ENCODE peak calls at places on chromosome 2, in seven cellular contexts. F is SK-N-SH, T is K562, P is GM12878, H is HCT116, R is H1, L is HepG2. G is an unnamed sample.

GRCh38 chr2:12326449-12327190 is 390.1 kb upstream of the TRIB2 start:
- DNase-seq in F (no peak), T (no peak), P (no peak), H (no peak), R (no peak), L (peak), G (no peak)

GRCh38 chr2:216696751-216697560 is 1.6 kb upstream of the IGFBP5 start:
- DNase-seq in F (no peak), T (peak), P (no peak), H (peak), R (no peak), L (no peak), G (no peak)

GRCh38 chr2:30775833-30776232 is 31.4 kb downstream of the CAPN13 start:
- DNase-seq in F (peak), T (peak), P (no peak), H (no peak), R (no peak), L (no peak), G (no peak)

GRCh38 chr2:239222346-239223028 is 178.3 kb downstream of the HDAC4 start:
- DNase-seq in F (no peak), T (no peak), P (no peak), H (no peak), R (no peak), L (no peak), G (no peak)

GRCh38 chr2:49306925-49307324 is 152.6 kb upstream of the FSHR start:
- DNase-seq in F (no peak), T (no peak), P (no peak), H (no peak), R (no peak), L (peak), G (no peak)

GRCh38 chr2:171158036-171158789 is 2.5 kb downstream of the TLK1 start:
- DNase-seq in F (no peak), T (no peak), P (no peak), H (no peak), R (no peak), L (no peak), G (no peak)

GRCh38 chr2:19646987-19647386 is 254.8 kb downstream of the TTC32 start:
- DNase-seq in F (no peak), T (no peak), P (no peak), H (no peak), R (no peak), L (peak), G (no peak)

GRCh38 chr2:216072473-216072872 is 9.1 kb downstream of the PECR start:
- DNase-seq in F (no peak), T (no peak), P (no peak), H (no peak), R (no peak), L (no peak), G (no peak)

GRCh38 chr2:127305985-127306585 is 12.1 kb upstream of the ERCC3 start:
- DNase-seq in F (no peak), T (no peak), P (no peak), H (no peak), R (no peak), L (no peak), G (no peak)

GRCh38 chr2:160810406-160810805 is 316.8 kb upstream of the RBMS1 start:
- DNase-seq in F (no peak), T (no peak), P (no peak), H (no peak), R (no peak), L (no peak), G (no peak)

GRCh38 chr2:53600835-53601234 is 166.8 kb upstream of the CHAC2 start:
- DNase-seq in F (no peak), T (no peak), P (no peak), H (no peak), R (no peak), L (no peak), G (no peak)

GRCh38 chr2:127569274-127570065 is 34.0 kb downstream of the MYO7B start:
- DNase-seq in F (no peak), T (no peak), P (no peak), H (no peak), R (no peak), L (no peak), G (no peak)

GRCh38 chr2:69612197-69612596 is 31.3 kb downstream of the AAK1 start:
- DNase-seq in F (no peak), T (no peak), P (no peak), H (no peak), R (no peak), L (no peak), G (no peak)

DNA sequence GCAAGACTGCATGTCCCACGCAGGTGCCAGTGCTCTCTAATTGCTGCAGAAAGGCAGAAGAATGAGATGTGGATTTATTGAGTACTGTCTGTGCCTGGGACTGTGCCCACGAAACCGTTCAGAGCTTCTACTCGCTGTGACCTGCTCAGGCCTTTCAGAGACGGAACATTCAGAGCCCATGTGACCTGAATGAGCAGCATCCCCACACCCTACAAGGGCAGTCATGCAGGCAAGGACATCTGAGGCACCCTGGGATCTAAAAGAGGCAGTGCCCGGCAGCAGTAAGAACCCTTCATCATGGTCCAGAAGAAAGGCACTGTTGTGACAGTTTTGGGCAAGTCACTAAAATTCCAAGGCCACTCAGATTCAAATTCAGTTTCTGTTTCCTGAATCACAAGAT is 15.9 kb downstream of the COL4A3 start:
- DNase-seq in F (no peak), T (no peak), P (no peak), H (no peak), R (no peak), L (no peak), G (no peak)
- TF ChIP-seq JUND in F (no peak), T (no peak), P (no peak), H (no peak), R (no peak), L (no peak), G (no peak)

DNA sequence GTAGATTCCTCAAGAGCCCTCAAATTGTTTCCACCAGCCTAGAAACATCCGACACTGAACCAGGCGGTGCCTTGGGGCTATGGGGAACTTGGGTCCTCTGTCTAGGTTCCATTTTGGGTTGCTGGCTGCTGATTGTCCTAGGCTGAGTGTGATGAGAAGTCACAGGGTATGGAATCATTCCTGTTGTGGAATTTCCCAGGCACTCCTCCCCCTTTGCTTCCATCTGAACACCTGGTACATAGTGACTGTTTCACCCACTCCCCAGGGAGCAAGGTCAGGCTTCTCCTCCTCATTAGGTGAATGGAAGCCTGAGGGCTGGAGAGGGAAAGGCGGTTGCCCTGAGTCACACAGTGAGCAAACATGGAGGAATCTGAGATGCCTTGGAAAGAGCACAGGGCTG is 4.5 kb downstream of the KIF3C start:
- DNase-seq in F (no peak), T (no peak), P (no peak), H (no peak), R (no peak), L (peak), G (no peak)
- TF ChIP-seq JUND in F (no peak), T (no peak), P (no peak), H (no peak), R (no peak), L (no peak), G (no peak)

DNA sequence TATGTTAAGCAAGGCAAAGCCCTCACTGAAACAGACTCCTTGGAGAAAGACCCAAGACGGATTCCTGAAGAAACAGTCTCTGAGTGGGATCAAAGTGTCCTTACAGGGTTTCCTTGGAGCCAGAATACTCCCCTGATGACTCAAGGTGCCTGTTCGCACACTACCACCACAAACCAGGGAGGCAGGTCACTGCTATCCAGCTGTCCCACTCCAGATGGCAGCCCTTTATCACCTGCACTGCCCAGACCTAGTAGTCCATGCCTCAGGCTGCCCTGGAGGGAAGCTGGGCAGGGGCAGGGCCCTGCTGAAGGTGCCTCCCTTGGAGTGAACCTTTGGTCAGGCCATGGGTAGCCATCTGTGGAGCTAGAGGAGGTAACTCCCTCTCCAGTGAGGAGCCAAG is 34.2 kb downstream of the TRABD2A start:
- DNase-seq in F (no peak), T (no peak), P (no peak), H (no peak), R (no peak), L (no peak), G (no peak)
- TF ChIP-seq JUND in F (no peak), T (no peak), P (no peak), H (no peak), R (no peak), L (no peak), G (no peak)

GRCh38 chr2:164667566-164667965 is 46.3 kb upstream of the GRB14 start:
- DNase-seq in F (no peak), T (no peak), P (no peak), H (no peak), R (no peak), L (no peak), G (no peak)
- TF ChIP-seq JUND in F (no peak), T (no peak), P (no peak), H (no peak), R (no peak), L (no peak), G (no peak)